ENCODE peak calls at places on chromosomes 2 and 18, in eight cellular contexts. F, J, L, A, T, R, D and M are unnamed samples.

GRCh38 chr18:60534539-60534938 is 162.0 kb upstream of the MC4R start:
- DNase-seq in L (no peak), T (no peak), R (no peak), D (no peak), J (no peak), A (no peak), F (peak; percentile 41), M (no peak)

GRCh38 chr2:150690870-150691269 is 203.4 kb upstream of the RND3 start:
- DNase-seq in F (no peak), L (no peak), A (no peak), J (no peak), R (no peak), T (no peak), D (no peak), M (no peak)

GRCh38 chr2:84461310-84461709 is 2.2 kb upstream of the SUCLG1 start:
- DNase-seq in L (no peak), D (no peak), A (no peak), F (no peak), J (no peak), T (no peak), R (no peak), M (no peak)

GRCh38 chr2:43269074-43269572 is 42.7 kb upstream of the ZFP36L2 start:
- DNase-seq in F (peak; percentile 97), T (peak; percentile 47), A (no peak), L (no peak), D (peak; percentile 92), J (no peak), R (no peak), M (no peak)

GRCh38 chr18:39942702-39943101 is 2012.3 kb upstream of the PIK3C3 start:
- DNase-seq in T (no peak), D (no peak), L (no peak), R (no peak), J (no peak), A (no peak), F (no peak), M (no peak)

GRCh38 chr2:6475155-6475940 is 390.4 kb downstream of the CMPK2 start:
- DNase-seq in L (no peak), A (no peak), F (no peak), R (no peak), T (no peak), D (no peak), J (no peak), M (no peak)

GRCh38 chr18:58768293-58768974 is 96.2 kb upstream of the ZNF532 start:
- DNase-seq in T (peak; percentile 84), J (peak; percentile 33), R (peak; percentile 69), D (no peak), A (peak; percentile 78), F (no peak), L (peak; percentile 43), M (peak; percentile 42)

GRCh38 chr2:99597616-99598015 is 107.8 kb upstream of the REV1 start:
- DNase-seq in F (no peak), T (no peak), D (no peak), J (no peak), L (no peak), R (no peak), A (no peak), M (no peak)

GRCh38 chr2:173101687-173102086 is 26.0 kb downstream of the MAP3K20 start:
- DNase-seq in J (no peak), T (no peak), A (no peak), F (peak; percentile 50), L (no peak), D (no peak), R (no peak), M (no peak)